ENCODE peak calls at places on chromosomes 1 and 21, in eight cellular contexts. Y is PC-3, D is GM23338, Z is HCT116, H is OCI-LY7, G is SK-N-SH, R is PC-9, O is GM23248. M is an unnamed sample. For H3K9me2, the result is how much of the 10 kb centered on the place peaks cover.

GRCh38 chr1:15457484-15458027 is 1.0 kb downstream of the CELA2A start:
- DNase-seq in Y (no peak), D (no peak), Z (no peak), H (no peak), G (no peak), R (no peak), O (no peak), M (no peak)

GRCh38 chr1:110203021-110203661 is 7.0 kb upstream of the KCNC4 start:
- DNase-seq in Y (peak), D (peak), Z (peak), H (peak), G (peak), R (peak), O (peak), M (peak)

GRCh38 chr1:223834660-223835263 is 11.0 kb downstream of the TP53BP2 start:
- DNase-seq in Y (peak), D (no peak), Z (no peak), H (no peak), G (no peak), R (no peak), O (peak), M (no peak)

GRCh38 chr1:236748471-236748870 is 46.6 kb upstream of the MTR start:
- DNase-seq in Y (peak), D (peak), Z (peak), H (peak), G (no peak), R (no peak), O (peak), M (no peak)

GRCh38 chr1:56901720-56902119 is 47.1 kb downstream of the C8A start:
- DNase-seq in Y (no peak), D (no peak), Z (no peak), H (no peak), G (no peak), R (no peak), O (peak), M (peak)

GRCh38 chr1:219757890-219758289 is 145.0 kb upstream of the ZC3H11B start:
- DNase-seq in Y (no peak), D (no peak), Z (no peak), H (no peak), G (peak), R (no peak), O (peak), M (peak)

GRCh38 chr1:88983791-88984552 is 8.5 kb downstream of the KYAT3 start:
- DNase-seq in Y (peak), D (peak), Z (peak), H (peak), G (peak), R (no peak), O (peak), M (peak)

GRCh38 chr1:175197536-175197935 is 5.0 kb upstream of the KIAA0040 start:
- DNase-seq in Y (peak), D (no peak), Z (peak), H (peak), G (no peak), R (peak), O (peak), M (peak)

GRCh38 chr1:229942508-229942907 is 124.5 kb upstream of the GALNT2 start:
- DNase-seq in Y (no peak), D (no peak), Z (no peak), H (no peak), G (no peak), R (no peak), O (no peak), M (no peak)

GRCh38 chr1:119587328-119587727 is 60.7 kb downstream of the ZNF697 start:
- DNase-seq in Y (peak), D (no peak), Z (no peak), H (no peak), G (no peak), R (peak), O (peak), M (no peak)

GRCh38 chr1:8814870-8815269 is 2.6 kb downstream of the RERE start:
- DNase-seq in Y (no peak), D (peak), Z (no peak), H (peak), G (peak), R (no peak), O (no peak), M (peak)

GRCh38 chr21:43210454-43211084 is 41.8 kb downstream of the CRYAA start:
- DNase-seq in Y (no peak), D (no peak), Z (no peak), H (no peak), G (no peak), R (no peak), O (no peak), M (no peak)

GRCh38 chr1:67685558-67686271 is 714 bp downstream of the GADD45A start:
- DNase-seq in Y (peak), D (peak), Z (no peak), H (peak), G (peak), R (peak), O (peak), M (peak)

GRCh38 chr1:182826892-182827291 is 12.3 kb upstream of the DHX9 start:
- DNase-seq in Y (no peak), D (no peak), Z (no peak), H (no peak), G (no peak), R (no peak), O (no peak), M (no peak)

GRCh38 chr1:111467805-111468716 is 5.7 kb upstream of the C1orf162 start:
- DNase-seq in Y (no peak), D (no peak), Z (no peak), H (peak), G (no peak), R (no peak), O (no peak), M (no peak)

GRCh38 chr1:48048980-48049379 is 51.8 kb upstream of the TRABD2B start:
- DNase-seq in Y (no peak), D (no peak), Z (no peak), H (no peak), G (no peak), R (no peak), O (no peak), M (no peak)

GRCh38 chr1:152110860-152111514 is 4.3 kb downstream of the TCHH start:
- DNase-seq in Y (peak), D (peak), Z (no peak), H (no peak), G (no peak), R (peak), O (peak), M (peak)

GRCh38 chr1:208213786-208214185 is 30.4 kb downstream of the PLXNA2 start:
- DNase-seq in Y (no peak), D (no peak), Z (no peak), H (no peak), G (no peak), R (no peak), O (no peak), M (no peak)

GRCh38 chr1:181216571-181216994 is 128.1 kb downstream of the IER5 start:
- DNase-seq in Y (no peak), D (peak), Z (no peak), H (no peak), G (no peak), R (no peak), O (no peak), M (no peak)

GRCh38 chr1:46181343-46182260 is 5.3 kb upstream of the P3R3URF start:
- DNase-seq in Y (peak), D (no peak), Z (no peak), H (no peak), G (no peak), R (peak), O (peak), M (no peak)

GRCh38 chr1:162358928-162359327 is 17.7 kb downstream of the SPATA46 start:
- DNase-seq in Y (no peak), D (no peak), Z (no peak), H (no peak), G (no peak), R (no peak), O (no peak), M (no peak)

GRCh38 chr1:1604374-1605033 is 4.6 kb upstream of the FNDC10 start:
- DNase-seq in Y (no peak), D (no peak), Z (no peak), H (no peak), G (no peak), R (no peak), O (no peak), M (no peak)

GRCh38 chr1:158089476-158089875 is 91.2 kb upstream of the CD1D start:
- DNase-seq in Y (no peak), D (no peak), Z (no peak), H (no peak), G (no peak), R (no peak), O (no peak), M (no peak)
- H3K9me2 ChIP-seq in Y (under half), D (under half), Z (under half), H (under half), G (under half), R (under half), O (under half), M (under half)

GRCh38 chr1:21242846-21243245 is 47.4 kb downstream of the ECE1 start:
- DNase-seq in Y (peak), D (no peak), Z (no peak), H (no peak), G (no peak), R (no peak), O (no peak), M (no peak)
- H3K9me2 ChIP-seq in Y (under half), D (under half), Z (under half), H (under half), G (under half), R (under half), O (under half), M (under half)

GRCh38 chr1:157047064-157047410 is 1.5 kb upstream of the ARHGEF11 start:
- DNase-seq in Y (no peak), D (peak), Z (no peak), H (no peak), G (no peak), R (no peak), O (peak), M (peak)

GRCh38 chr1:157045251-157046218 is at the start of gene ARHGEF11:
- DNase-seq in Y (peak), D (peak), Z (peak), H (no peak), G (peak), R (peak), O (peak), M (peak)

GRCh38 chr1:157050836-157051235 is 5.3 kb upstream of the ARHGEF11 start:
- DNase-seq in Y (no peak), D (no peak), Z (no peak), H (no peak), G (no peak), R (no peak), O (no peak), M (no peak)
- H3K9me2 ChIP-seq in Y (under half), D (under half), Z (under half), H (under half), G (under half), R (under half), O (under half), M (under half)

DNA sequence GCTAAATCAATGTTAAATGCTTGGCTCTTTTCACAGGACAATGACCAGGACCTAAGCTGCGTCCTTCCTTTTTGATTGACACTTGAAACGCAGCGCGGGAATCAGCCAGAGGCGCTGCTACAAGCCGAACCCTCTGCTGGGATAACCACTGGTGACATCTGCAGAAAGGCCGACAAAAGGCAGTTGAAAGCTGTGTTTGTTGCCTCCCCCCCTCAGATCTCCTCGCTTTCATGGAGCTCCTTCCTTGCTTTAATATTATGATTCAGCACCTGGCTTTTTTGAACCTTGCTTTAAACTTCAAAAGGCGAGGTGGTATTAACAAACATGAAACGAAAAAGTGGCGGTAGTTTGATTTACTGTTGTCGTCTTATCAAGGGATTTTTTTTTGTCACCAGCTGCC is 204.5 kb upstream of the PROX1 start:
- DNase-seq in Y (no peak), D (no peak), Z (no peak), H (no peak), G (no peak), R (no peak), O (no peak), M (no peak)
- H3K9me2 ChIP-seq in Y (under half), D (under half), Z (under half), H (under half), G (under half), R (under half), O (under half), M (under half)

GRCh38 chr1:24904731-24905354 is 25.2 kb downstream of the RUNX3 start:
- DNase-seq in Y (no peak), D (no peak), Z (no peak), H (no peak), G (no peak), R (no peak), O (no peak), M (no peak)

GRCh38 chr1:24903955-24904730 is 25.9 kb downstream of the RUNX3 start:
- DNase-seq in Y (no peak), D (no peak), Z (no peak), H (no peak), G (no peak), R (no peak), O (no peak), M (no peak)

GRCh38 chr1:24903011-24903461 is 27.0 kb downstream of the RUNX3 start:
- DNase-seq in Y (no peak), D (no peak), Z (no peak), H (no peak), G (no peak), R (no peak), O (no peak), M (no peak)

GRCh38 chr1:24902471-24902891 is 27.6 kb downstream of the RUNX3 start:
- DNase-seq in Y (no peak), D (no peak), Z (no peak), H (no peak), G (no peak), R (no peak), O (no peak), M (no peak)

DNA sequence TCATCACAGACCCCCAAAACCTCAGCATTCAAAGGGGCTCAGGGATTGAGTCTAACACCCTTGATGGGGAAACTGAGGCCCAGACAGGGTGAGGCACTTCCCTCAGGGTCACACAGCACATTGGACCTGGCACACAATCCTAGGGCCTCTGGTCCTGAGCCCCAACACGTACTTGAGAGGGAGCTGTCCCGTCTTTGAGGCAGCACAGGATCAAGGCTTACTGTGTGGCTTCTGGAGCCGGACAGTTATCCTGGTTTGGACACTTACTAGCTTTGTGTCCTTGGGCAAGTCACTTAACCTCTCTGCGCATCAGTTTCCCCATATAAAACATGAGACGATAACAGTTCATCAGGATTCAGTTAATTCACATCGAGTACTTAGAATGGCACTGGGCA is 26.5 kb downstream of the RUNX3 start:
- DNase-seq in Y (no peak), D (no peak), Z (no peak), H (no peak), G (no peak), R (no peak), O (no peak), M (no peak)
- H3K9me2 ChIP-seq in Y (under half), D (under half), Z (under half), H (under half), G (under half), R (under half), O (under half), M (under half)